ENCODE peak calls at places on chromosome 7, in eight cellular contexts. B is suprapubic skin, F is adrenal gland, T is endothelial cell of umbilical vein, U is Peyer's patch, W is testis, P is IMR-90, N is spleen. V is an unnamed sample. For H3K4me1, the result is how much of the 10 kb centered on the place peaks cover.

GRCh38 chr7:105006367-105007139 is 7.5 kb upstream of the KMT2E start:
- DNase-seq in U (no peak), T (no peak), N (no peak), W (no peak), P (no peak), B (no peak), F (no peak), V (peak)

GRCh38 chr7:143361552-143362125 is 874 bp downstream of the FAM131B start:
- DNase-seq in F (no peak), T (no peak), U (no peak), P (no peak), B (no peak), W (no peak), N (no peak), V (no peak)

GRCh38 chr7:45387837-45388236 is 186.3 kb upstream of the ADCY1 start:
- DNase-seq in N (peak), U (no peak), B (no peak), W (no peak), T (no peak), F (no peak), P (no peak), V (no peak)

GRCh38 chr7:158280467-158281154 is 307.0 kb downstream of the PTPRN2 start:
- DNase-seq in W (peak), T (no peak), P (no peak), F (no peak), U (no peak), N (peak), B (no peak), V (no peak)

GRCh38 chr7:101733713-101734475 is 83.5 kb upstream of the CUX1 start:
- DNase-seq in F (peak), N (peak), B (no peak), W (peak), P (peak), U (peak), T (peak), V (peak)

GRCh38 chr7:151351027-151351426 is 9.4 kb downstream of the NUB1 start:
- DNase-seq in N (peak), P (no peak), W (no peak), B (no peak), T (no peak), U (no peak), F (no peak), V (no peak)

GRCh38 chr7:113010377-113010776 is 76.2 kb downstream of the GPR85 start:
- DNase-seq in P (no peak), F (no peak), W (no peak), U (no peak), T (no peak), N (no peak), B (no peak), V (no peak)

GRCh38 chr7:20931739-20932138 is 145.1 kb upstream of the SP8 start:
- DNase-seq in W (no peak), N (no peak), F (no peak), P (no peak), T (no peak), B (no peak), U (no peak), V (no peak)

GRCh38 chr7:41060796-41061195 is 642.1 kb downstream of the INHBA start:
- DNase-seq in U (no peak), F (no peak), N (no peak), B (no peak), P (no peak), W (no peak), T (no peak), V (no peak)

GRCh38 chr7:73827568-73828106 is 3.2 kb upstream of the CLDN4 start:
- DNase-seq in F (peak), P (no peak), U (peak), N (no peak), T (peak), B (no peak), W (peak), V (peak)

GRCh38 chr7:127890726-127891125 is 140.5 kb downstream of the LRRC4 start:
- DNase-seq in U (no peak), P (no peak), T (no peak), B (no peak), N (no peak), W (no peak), F (no peak), V (no peak)

GRCh38 chr7:116239434-116239833 is 29.1 kb downstream of the TES start:
- DNase-seq in B (no peak), P (no peak), F (no peak), U (no peak), W (no peak), T (no peak), N (no peak), V (no peak)

GRCh38 chr7:134747326-134747725 is 32.1 kb upstream of the CALD1 start:
- DNase-seq in B (no peak), U (no peak), F (no peak), P (no peak), W (no peak), N (no peak), T (peak), V (no peak)
- TF ChIP-seq CTCF in B (no peak), U (no peak), F (no peak), P (no peak), W (no peak), N (no peak), T (no peak), V (no peak)

GRCh38 chr7:43248961-43249807 is 136.7 kb downstream of the HECW1 start:
- DNase-seq in W (peak), P (peak), T (no peak), B (peak), U (peak), N (no peak), F (no peak), V (peak)
- TF ChIP-seq POLR2A in W (no peak), P (peak), T (no peak), B (no peak), U (peak), N (no peak), F (no peak), V (no peak)

DNA sequence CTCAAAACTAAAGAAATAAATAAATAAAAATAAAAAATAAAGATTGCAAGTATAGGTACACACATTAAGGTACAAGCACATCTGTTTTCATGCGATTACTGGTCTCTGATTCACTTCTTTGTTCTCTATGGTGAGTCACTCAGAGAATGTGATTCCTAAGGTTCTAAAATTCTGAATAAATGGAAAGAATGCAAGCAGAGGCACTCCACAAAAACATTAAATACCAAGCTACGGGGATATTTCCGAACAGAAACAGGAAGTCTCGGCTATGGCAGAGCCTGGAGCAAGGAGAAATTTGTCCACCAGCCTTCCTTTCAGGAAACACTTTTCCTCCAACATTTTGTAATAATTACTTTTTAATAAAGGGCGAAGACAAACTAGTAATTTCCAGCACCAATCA is 1.4 kb downstream of the VOPP1 start:
- DNase-seq in P (peak), T (peak), W (no peak), U (no peak), F (no peak), B (no peak), N (no peak), V (no peak)
- H3K4me1 ChIP-seq in P (under half), T (half or more), W (under half), U (under half), F (under half), B (under half), N (half or more), V (under half)

GRCh38 chr7:37416739-37417474 is 31.8 kb downstream of the ELMO1 start:
- DNase-seq in T (no peak), W (no peak), B (no peak), P (no peak), N (no peak), F (no peak), U (no peak), V (no peak)
- TF ChIP-seq CTCF in T (no peak), W (no peak), B (no peak), P (no peak), N (no peak), F (no peak), U (no peak), V (no peak)

GRCh38 chr7:107315821-107316220 is 147.0 kb downstream of the HBP1 start:
- DNase-seq in T (no peak), P (no peak), W (no peak), F (no peak), B (no peak), U (no peak), N (no peak), V (no peak)

GRCh38 chr7:107321611-107322010 is 148.2 kb upstream of the GPR22 start:
- DNase-seq in N (no peak), W (no peak), F (no peak), T (no peak), U (no peak), B (no peak), P (no peak), V (no peak)

GRCh38 chr7:107319724-107320228 is 150.1 kb upstream of the GPR22 start:
- DNase-seq in B (no peak), P (no peak), W (no peak), U (no peak), T (no peak), N (no peak), F (peak), V (no peak)

GRCh38 chr7:107322015-107322414 is 147.8 kb upstream of the GPR22 start:
- DNase-seq in P (no peak), U (no peak), T (no peak), F (no peak), N (no peak), B (no peak), W (no peak), V (no peak)

DNA sequence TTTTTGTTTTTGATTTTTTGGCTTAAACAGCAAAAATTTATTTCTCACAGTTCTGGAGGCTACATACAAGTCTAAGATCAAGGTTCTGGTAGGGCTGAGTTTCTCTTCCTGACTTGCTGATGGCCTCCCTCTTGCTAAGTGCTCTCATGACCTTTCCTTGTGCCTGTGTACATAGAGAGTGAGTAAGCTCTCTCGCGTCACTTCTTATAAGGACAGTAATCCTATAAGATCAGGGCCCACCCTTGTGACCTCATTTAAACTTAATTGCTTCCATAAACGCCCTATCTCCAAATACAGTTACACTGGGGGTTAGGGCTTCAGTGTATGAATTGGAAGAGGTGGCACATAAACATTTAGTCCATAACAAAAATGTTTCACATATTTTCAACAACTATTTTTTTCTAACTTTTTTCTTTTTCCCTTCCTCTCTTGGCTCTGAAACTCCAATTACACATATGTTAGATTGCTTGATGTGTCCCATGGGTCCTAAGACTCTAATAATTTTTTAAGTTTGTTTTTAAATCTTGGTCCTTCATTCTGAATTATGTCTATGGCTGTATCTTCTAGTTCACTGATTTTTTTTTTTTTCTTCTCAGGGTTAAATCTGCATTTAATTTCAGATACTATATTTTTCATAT is 149.8 kb downstream of the HBP1 start:
- DNase-seq in B (no peak), W (no peak), P (peak), F (no peak), N (no peak), T (no peak), U (no peak), V (no peak)
- TF ChIP-seq POLR2A in B (no peak), W (no peak), P (no peak), F (no peak), N (no peak), T (no peak), U (no peak), V (no peak)

GRCh38 chr7:106614751-106615150 is 46.2 kb downstream of the CCDC71L start:
- DNase-seq in U (no peak), F (no peak), B (no peak), N (no peak), W (no peak), T (no peak), P (no peak), V (no peak)
- H3K4me1 ChIP-seq in U (under half), F (under half), B (under half), N (under half), W (under half), T (under half), P (under half), V (under half)

GRCh38 chr7:8277394-8277982 is 15.5 kb upstream of the ICA1 start:
- DNase-seq in T (peak), N (no peak), U (no peak), W (no peak), F (no peak), P (no peak), B (no peak), V (no peak)
- TF ChIP-seq CTCF in T (no peak), N (no peak), U (peak), W (no peak), F (peak), P (no peak), B (no peak), V (peak)

DNA sequence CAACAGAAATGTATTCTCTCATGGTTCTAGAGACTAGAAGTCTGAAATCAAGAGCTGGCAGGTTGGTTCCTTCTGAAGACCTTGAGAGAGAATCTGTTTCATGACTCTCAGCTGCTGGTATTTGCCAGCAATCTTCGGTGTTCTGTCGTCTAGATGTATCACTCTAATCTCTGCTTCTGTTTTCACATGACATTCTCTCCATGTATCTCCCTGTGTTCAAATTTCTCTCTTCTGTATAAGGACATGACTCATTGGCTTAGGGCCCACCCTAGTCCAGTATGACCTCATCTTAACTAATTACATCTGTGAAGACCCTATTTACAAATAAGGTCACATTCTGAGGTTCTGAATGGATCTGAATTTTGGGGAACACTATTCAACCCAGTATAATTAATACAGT is 82.3 kb downstream of the ANKRD7 start:
- DNase-seq in P (no peak), N (no peak), T (no peak), F (no peak), W (peak), B (no peak), U (no peak), V (no peak)
- TF ChIP-seq POLR2A in P (no peak), N (no peak), T (no peak), F (no peak), W (no peak), B (no peak), U (no peak), V (no peak)

GRCh38 chr7:5491251-5492044 is 67.8 kb upstream of the TNRC18 start:
- DNase-seq in P (no peak), W (peak), U (no peak), N (no peak), F (no peak), T (no peak), B (no peak), V (no peak)
- H3K4me1 ChIP-seq in P (under half), W (under half), U (under half), N (under half), F (under half), T (under half), B (under half), V (under half)